ENCODE peak calls at places on chromosome 13, in ten cellular contexts. One of them, this sample, is unnamed.

GRCh38 chr13:27355894-27356293 is 68.5 kb upstream of the GTF3A start:
- DNase-seq in cardiac muscle cell: no peak
- DNase-seq in stimulated activated CD4-positive, alpha-beta T cell treated with anti-CD3 and anti-CD28 coated beads, Interleukin-2, amount 100 ng/mL, for 4 hours: no peak
- DNase-seq in EL: no peak
- DNase-seq in ELR: no peak
- DNase-seq in DMS153: no peak
- DNase-seq in NCI-H2227 treated with DMSO at 0.1 percent for 48 hours: no peak
- DNase-seq in non-pigmented ciliary epithelial cell: no peak
- DNase-seq in effector CD4-positive, alpha-beta T cell: no peak
- DNase-seq in heart left ventricle: no peak
- DNase-seq in this sample: no peak

GRCh38 chr13:33251131-33251629 is 34.4 kb downstream of the STARD13 start:
- DNase-seq in NCI-H2227 treated with DMSO at 0.1 percent for 48 hours: no peak
- DNase-seq in DMS153: no peak
- DNase-seq in stimulated activated CD4-positive, alpha-beta T cell treated with anti-CD3 and anti-CD28 coated beads, Interleukin-2, amount 100 ng/mL, for 4 hours: no peak
- DNase-seq in EL: peak
- DNase-seq in ELR: peak
- DNase-seq in cardiac muscle cell: peak
- DNase-seq in heart left ventricle: no peak
- DNase-seq in non-pigmented ciliary epithelial cell: peak
- DNase-seq in effector CD4-positive, alpha-beta T cell: no peak
- DNase-seq in this sample: no peak

GRCh38 chr13:51688937-51689336 is 104.7 kb downstream of the WDFY2 start:
- DNase-seq in EL: no peak
- DNase-seq in non-pigmented ciliary epithelial cell: no peak
- DNase-seq in heart left ventricle: no peak
- DNase-seq in DMS153: no peak
- DNase-seq in ELR: no peak
- DNase-seq in stimulated activated CD4-positive, alpha-beta T cell treated with anti-CD3 and anti-CD28 coated beads, Interleukin-2, amount 100 ng/mL, for 4 hours: no peak
- DNase-seq in NCI-H2227 treated with DMSO at 0.1 percent for 48 hours: no peak
- DNase-seq in cardiac muscle cell: peak
- DNase-seq in effector CD4-positive, alpha-beta T cell: no peak
- DNase-seq in this sample: no peak

GRCh38 chr13:23671367-23671766 is 101.2 kb downstream of the TNFRSF19 start:
- DNase-seq in DMS153: no peak
- DNase-seq in heart left ventricle: no peak
- DNase-seq in NCI-H2227 treated with DMSO at 0.1 percent for 48 hours: no peak
- DNase-seq in non-pigmented ciliary epithelial cell: no peak
- DNase-seq in stimulated activated CD4-positive, alpha-beta T cell treated with anti-CD3 and anti-CD28 coated beads, Interleukin-2, amount 100 ng/mL, for 4 hours: no peak
- DNase-seq in ELR: no peak
- DNase-seq in cardiac muscle cell: no peak
- DNase-seq in EL: no peak
- DNase-seq in effector CD4-positive, alpha-beta T cell: no peak
- DNase-seq in this sample: no peak

GRCh38 chr13:32164622-32165268 is 133.2 kb downstream of the FRY start:
- DNase-seq in cardiac muscle cell: peak
- DNase-seq in stimulated activated CD4-positive, alpha-beta T cell treated with anti-CD3 and anti-CD28 coated beads, Interleukin-2, amount 100 ng/mL, for 4 hours: peak
- DNase-seq in ELR: peak
- DNase-seq in non-pigmented ciliary epithelial cell: no peak
- DNase-seq in EL: peak
- DNase-seq in effector CD4-positive, alpha-beta T cell: no peak
- DNase-seq in heart left ventricle: no peak
- DNase-seq in NCI-H2227 treated with DMSO at 0.1 percent for 48 hours: peak
- DNase-seq in DMS153: peak
- DNase-seq in this sample: peak

GRCh38 chr13:84609716-84610115 is 727.4 kb upstream of the SLITRK1 start:
- DNase-seq in non-pigmented ciliary epithelial cell: peak
- DNase-seq in effector CD4-positive, alpha-beta T cell: no peak
- DNase-seq in heart left ventricle: no peak
- DNase-seq in NCI-H2227 treated with DMSO at 0.1 percent for 48 hours: no peak
- DNase-seq in ELR: peak
- DNase-seq in EL: peak
- DNase-seq in DMS153: no peak
- DNase-seq in stimulated activated CD4-positive, alpha-beta T cell treated with anti-CD3 and anti-CD28 coated beads, Interleukin-2, amount 100 ng/mL, for 4 hours: no peak
- DNase-seq in cardiac muscle cell: peak
- DNase-seq in this sample: no peak

GRCh38 chr13:110685305-110685704 is 20.6 kb downstream of the CARS2 start:
- DNase-seq in cardiac muscle cell: no peak
- DNase-seq in EL: peak
- DNase-seq in ELR: peak
- DNase-seq in heart left ventricle: no peak
- DNase-seq in NCI-H2227 treated with DMSO at 0.1 percent for 48 hours: no peak
- DNase-seq in effector CD4-positive, alpha-beta T cell: no peak
- DNase-seq in DMS153: no peak
- DNase-seq in non-pigmented ciliary epithelial cell: peak
- DNase-seq in stimulated activated CD4-positive, alpha-beta T cell treated with anti-CD3 and anti-CD28 coated beads, Interleukin-2, amount 100 ng/mL, for 4 hours: no peak
- DNase-seq in this sample: no peak

GRCh38 chr13:60411983-60412382 is 15.0 kb downstream of the TDRD3 start:
- DNase-seq in ELR: no peak
- DNase-seq in stimulated activated CD4-positive, alpha-beta T cell treated with anti-CD3 and anti-CD28 coated beads, Interleukin-2, amount 100 ng/mL, for 4 hours: no peak
- DNase-seq in effector CD4-positive, alpha-beta T cell: no peak
- DNase-seq in DMS153: no peak
- DNase-seq in heart left ventricle: no peak
- DNase-seq in non-pigmented ciliary epithelial cell: no peak
- DNase-seq in NCI-H2227 treated with DMSO at 0.1 percent for 48 hours: no peak
- DNase-seq in cardiac muscle cell: peak
- DNase-seq in EL: no peak
- DNase-seq in this sample: no peak

GRCh38 chr13:23770428-23770827 is 118.8 kb downstream of the MIPEP start:
- DNase-seq in effector CD4-positive, alpha-beta T cell: no peak
- DNase-seq in stimulated activated CD4-positive, alpha-beta T cell treated with anti-CD3 and anti-CD28 coated beads, Interleukin-2, amount 100 ng/mL, for 4 hours: no peak
- DNase-seq in EL: no peak
- DNase-seq in NCI-H2227 treated with DMSO at 0.1 percent for 48 hours: no peak
- DNase-seq in ELR: no peak
- DNase-seq in DMS153: no peak
- DNase-seq in cardiac muscle cell: no peak
- DNase-seq in heart left ventricle: no peak
- DNase-seq in non-pigmented ciliary epithelial cell: no peak
- DNase-seq in this sample: no peak

GRCh38 chr13:79307433-79307861 is 98.6 kb downstream of the RBM26 start:
- DNase-seq in DMS153: no peak
- DNase-seq in stimulated activated CD4-positive, alpha-beta T cell treated with anti-CD3 and anti-CD28 coated beads, Interleukin-2, amount 100 ng/mL, for 4 hours: no peak
- DNase-seq in heart left ventricle: no peak
- DNase-seq in effector CD4-positive, alpha-beta T cell: no peak
- DNase-seq in cardiac muscle cell: no peak
- DNase-seq in non-pigmented ciliary epithelial cell: no peak
- DNase-seq in EL: no peak
- DNase-seq in NCI-H2227 treated with DMSO at 0.1 percent for 48 hours: no peak
- DNase-seq in ELR: peak
- DNase-seq in this sample: no peak

GRCh38 chr13:44068737-44069136 is 189.0 kb downstream of the LACC1 start:
- DNase-seq in stimulated activated CD4-positive, alpha-beta T cell treated with anti-CD3 and anti-CD28 coated beads, Interleukin-2, amount 100 ng/mL, for 4 hours: no peak
- DNase-seq in cardiac muscle cell: peak
- DNase-seq in DMS153: peak
- DNase-seq in ELR: peak
- DNase-seq in effector CD4-positive, alpha-beta T cell: no peak
- DNase-seq in heart left ventricle: no peak
- DNase-seq in EL: peak
- DNase-seq in non-pigmented ciliary epithelial cell: peak
- DNase-seq in NCI-H2227 treated with DMSO at 0.1 percent for 48 hours: no peak
- DNase-seq in this sample: no peak

This sample was measured in SHP77 treated with DMSO at 0.1 percent for 48 hours.